ENCODE peak calls at places on chromosome 6, in eight cellular contexts. J is ascending aorta; B is Jurkat, Clone E6-1; W is neural progenitor cell; H is psoas muscle; E is spleen; M is astrocyte of the spinal cord; Q is pancreas. S is an unnamed sample.

GRCh38 chr6:26033132-26033941 is 53.9 kb upstream of the HFE start:
- DNase-seq in J (no peak), B (peak; percentile 97), W (peak; percentile 87), H (peak; percentile 38), E (peak; percentile 94), M (peak; percentile 98), Q (peak; percentile 81), S (peak; percentile 82)

GRCh38 chr6:151075527-151075926 is 164.2 kb upstream of the AKAP12 start:
- DNase-seq in J (no peak), B (no peak), W (no peak), H (no peak), E (no peak), M (no peak), Q (no peak), S (no peak)

GRCh38 chr6:29917843-29918242 is 24.5 kb upstream of the HLA-A start:
- DNase-seq in J (no peak), B (no peak), W (no peak), H (no peak), E (no peak), M (no peak), Q (no peak), S (no peak)

GRCh38 chr6:53752856-53753255 is 41.9 kb upstream of the LRRC1 start:
- DNase-seq in J (no peak), B (no peak), W (no peak), H (no peak), E (no peak), M (peak; percentile 48), Q (no peak), S (no peak)

GRCh38 chr6:56532766-56533551 is 109.7 kb downstream of the DST start:
- DNase-seq in J (no peak), B (no peak), W (no peak), H (no peak), E (no peak), M (no peak), Q (no peak), S (no peak)

GRCh38 chr6:122801397-122801796 is 12.3 kb downstream of the SMPDL3A start:
- DNase-seq in J (no peak), B (no peak), W (no peak), H (no peak), E (no peak), M (no peak), Q (no peak), S (no peak)

GRCh38 chr6:85118233-85118632 is 331.6 kb upstream of the NT5E start:
- DNase-seq in J (no peak), B (no peak), W (no peak), H (no peak), E (no peak), M (no peak), Q (no peak), S (no peak)

GRCh38 chr6:119348308-119349040 is 1.1 kb downstream of the MAN1A1 start:
- DNase-seq in J (no peak), B (no peak), W (peak; percentile 71), H (peak; percentile 23), E (peak; percentile 90), M (peak; percentile 29), Q (peak; percentile 74), S (peak; percentile 43)

GRCh38 chr6:4870821-4871494 is 94.8 kb downstream of the CDYL start:
- DNase-seq in J (no peak), B (no peak), W (no peak), H (no peak), E (no peak), M (peak; percentile 20), Q (no peak), S (no peak)

GRCh38 chr6:11607381-11607780 is 69.8 kb downstream of the TMEM170B start:
- DNase-seq in J (no peak), B (no peak), W (no peak), H (no peak), E (no peak), M (no peak), Q (no peak), S (no peak)

GRCh38 chr6:50128420-50129005 is 78.8 kb upstream of the DEFB112 start:
- DNase-seq in J (no peak), B (peak; percentile 11), W (peak; percentile 20), H (no peak), E (no peak), M (peak; percentile 31), Q (no peak), S (no peak)

GRCh38 chr6:21739838-21740237 is 146.3 kb downstream of the SOX4 start:
- DNase-seq in J (no peak), B (no peak), W (peak; percentile 68), H (no peak), E (no peak), M (no peak), Q (no peak), S (no peak)

GRCh38 chr6:85675030-85675819 is 32.5 kb upstream of the SYNCRIP start:
- DNase-seq in J (no peak), B (no peak), W (peak; percentile 39), H (peak; percentile 34), E (no peak), M (peak; percentile 71), Q (no peak), S (no peak)

GRCh38 chr6:15329154-15329781 is 83.4 kb downstream of the JARID2 start:
- DNase-seq in J (no peak), B (no peak), W (peak; percentile 62), H (no peak), E (no peak), M (peak; percentile 93), Q (no peak), S (no peak)

GRCh38 chr6:160775730-160776129 is 73.7 kb downstream of the PLG start:
- DNase-seq in J (no peak), B (no peak), W (no peak), H (no peak), E (no peak), M (no peak), Q (no peak), S (no peak)
- H3K4me3 ChIP-seq in J (no peak overlapping the region), B (no peak overlapping the region), W (no peak overlapping the region), H (no peak overlapping the region), E (no peak overlapping the region), M (no peak overlapping the region), Q (no peak overlapping the region), S (no peak overlapping the region)

GRCh38 chr6:10584607-10585006 is 63.5 kb downstream of the GCNT2 start:
- DNase-seq in J (no peak), B (no peak), W (no peak), H (no peak), E (no peak), M (no peak), Q (no peak), S (no peak)

GRCh38 chr6:10587694-10588392 is 66.7 kb downstream of the GCNT2 start:
- DNase-seq in J (no peak), B (peak; percentile 7), W (no peak), H (no peak), E (no peak), M (no peak), Q (no peak), S (no peak)

GRCh38 chr6:10585232-10585887 is 64.2 kb downstream of the GCNT2 start:
- DNase-seq in J (no peak), B (no peak), W (peak; percentile 93), H (no peak), E (no peak), M (peak; percentile 18), Q (no peak), S (no peak)

GRCh38 chr6:10588562-10589428 is 67.6 kb downstream of the GCNT2 start:
- DNase-seq in J (no peak), B (no peak), W (no peak), H (no peak), E (no peak), M (no peak), Q (no peak), S (no peak)

GRCh38 chr6:10586302-10586701 is 65.2 kb downstream of the GCNT2 start:
- DNase-seq in J (no peak), B (no peak), W (peak; percentile 39), H (no peak), E (no peak), M (no peak), Q (no peak), S (no peak)
- H3K4me3 ChIP-seq in J (peak overlapping the region; percentile 41), B (no peak overlapping the region), W (peak overlapping the region; percentile 53), H (no peak overlapping the region), E (no peak overlapping the region), M (no peak overlapping the region), Q (no peak overlapping the region), S (no peak overlapping the region)

DNA sequence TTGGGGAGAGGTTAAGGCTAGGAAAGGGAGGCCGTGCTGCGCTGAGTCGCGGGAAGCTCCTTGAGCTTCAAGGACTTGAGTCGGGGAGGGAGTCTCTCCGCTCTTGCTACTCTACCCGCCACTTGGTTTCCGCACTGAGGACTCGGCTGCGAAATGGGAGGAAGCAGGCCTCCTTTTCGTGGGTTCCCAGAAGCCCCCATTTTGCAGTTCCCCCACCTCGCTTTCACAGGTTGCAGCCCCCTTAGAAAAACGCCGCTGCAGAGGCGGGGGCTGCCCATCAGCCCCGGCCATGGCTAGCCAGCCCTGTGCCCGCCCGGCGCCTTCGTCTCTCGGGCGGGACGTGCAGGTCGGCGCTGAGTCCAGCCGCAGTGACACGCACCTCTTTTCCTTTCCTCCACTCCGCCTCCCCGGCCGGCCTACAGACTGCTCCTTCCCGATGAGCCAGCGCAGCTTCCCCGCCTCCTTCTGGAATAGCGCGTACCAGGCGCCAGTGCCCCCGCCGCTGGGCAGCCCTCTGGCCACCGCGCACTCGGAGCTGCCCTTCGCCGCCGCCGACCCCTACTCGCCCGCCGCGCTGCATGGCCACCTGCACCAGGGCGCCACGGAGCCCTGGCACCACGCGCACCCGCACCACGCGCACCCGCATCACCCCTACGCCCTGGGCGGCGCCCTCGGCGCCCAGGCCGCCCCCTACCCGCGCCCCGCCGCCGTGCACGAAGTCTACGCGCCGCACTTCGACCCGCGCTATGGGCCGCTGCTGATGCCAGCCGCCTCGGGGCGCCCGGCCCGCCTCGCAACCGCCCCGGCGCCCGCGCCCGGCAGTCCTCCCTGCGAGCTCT is 5.0 kb downstream of the VGLL2 start:
- DNase-seq in J (no peak), B (no peak), W (peak; percentile 75), H (no peak), E (peak; percentile 67), M (no peak), Q (peak; percentile 70), S (no peak)
- H3K4me3 ChIP-seq in J (peak overlapping the region; percentile 59), B (no peak overlapping the region), W (peak overlapping the region; percentile 54), H (peak overlapping the region; percentile 90), E (peak overlapping the region; percentile 57), M (no peak overlapping the region), Q (peak overlapping the region; percentile 45), S (no peak overlapping the region)

GRCh38 chr6:40733290-40733689 is 146.1 kb upstream of the LRFN2 start:
- DNase-seq in J (no peak), B (no peak), W (no peak), H (no peak), E (no peak), M (peak; percentile 12), Q (no peak), S (no peak)
- H3K4me3 ChIP-seq in J (no peak overlapping the region), B (no peak overlapping the region), W (no peak overlapping the region), H (no peak overlapping the region), E (no peak overlapping the region), M (no peak overlapping the region), Q (no peak overlapping the region), S (no peak overlapping the region)

GRCh38 chr6:81812416-81812815 is 59.9 kb upstream of the TENT5A start:
- DNase-seq in J (no peak), B (no peak), W (no peak), H (no peak), E (no peak), M (no peak), Q (no peak), S (no peak)

GRCh38 chr6:81806793-81807565 is 54.5 kb upstream of the TENT5A start:
- DNase-seq in J (no peak), B (no peak), W (peak; percentile 16), H (no peak), E (no peak), M (no peak), Q (no peak), S (no peak)

GRCh38 chr6:81814365-81815109 is 62.1 kb upstream of the TENT5A start:
- DNase-seq in J (no peak), B (no peak), W (no peak), H (no peak), E (no peak), M (no peak), Q (no peak), S (no peak)

GRCh38 chr6:81808834-81809598 is 56.5 kb upstream of the TENT5A start:
- DNase-seq in J (no peak), B (no peak), W (no peak), H (no peak), E (no peak), M (no peak), Q (no peak), S (no peak)
- H3K4me3 ChIP-seq in J (peak overlapping the region; percentile 49), B (no peak overlapping the region), W (no peak overlapping the region), H (no peak overlapping the region), E (peak overlapping the region; percentile 39), M (no peak overlapping the region), Q (no peak overlapping the region), S (no peak overlapping the region)